ENCODE peak calls at places on chromosome 2, in ten cellular contexts. One of them, this sample, is unnamed.

GRCh38 chr2:196427996-196428634 is 211.4 kb upstream of the CCDC150 start:
- DNase-seq in cardiac muscle cell: no peak
- DNase-seq in foreskin fibroblast: no peak
- DNase-seq in adipocyte: peak
- DNase-seq in keratinocyte: no peak
- DNase-seq in fibroblast of pulmonary artery: peak
- DNase-seq in spleen: no peak
- DNase-seq in CD8-positive, alpha-beta T cell: no peak
- DNase-seq in bronchial epithelial cell: no peak
- DNase-seq in fibroblast of mammary gland: no peak
- DNase-seq in this sample: peak

GRCh38 chr2:240290432-240291336 is 144.8 kb upstream of the GPC1 start:
- DNase-seq in adipocyte: no peak
- DNase-seq in spleen: no peak
- DNase-seq in keratinocyte: no peak
- DNase-seq in CD8-positive, alpha-beta T cell: no peak
- DNase-seq in fibroblast of pulmonary artery: no peak
- DNase-seq in bronchial epithelial cell: no peak
- DNase-seq in foreskin fibroblast: no peak
- DNase-seq in fibroblast of mammary gland: no peak
- DNase-seq in cardiac muscle cell: no peak
- DNase-seq in this sample: no peak

GRCh38 chr2:75241696-75242095 is 42.4 kb upstream of the TACR1 start:
- DNase-seq in spleen: no peak
- DNase-seq in fibroblast of mammary gland: peak
- DNase-seq in keratinocyte: no peak
- DNase-seq in bronchial epithelial cell: peak
- DNase-seq in adipocyte: no peak
- DNase-seq in foreskin fibroblast: peak
- DNase-seq in fibroblast of pulmonary artery: peak
- DNase-seq in cardiac muscle cell: peak
- DNase-seq in CD8-positive, alpha-beta T cell: no peak
- DNase-seq in this sample: peak

GRCh38 chr2:197079832-197080555 is 153.5 kb upstream of the PGAP1 start:
- DNase-seq in fibroblast of pulmonary artery: no peak
- DNase-seq in adipocyte: no peak
- DNase-seq in keratinocyte: no peak
- DNase-seq in CD8-positive, alpha-beta T cell: no peak
- DNase-seq in bronchial epithelial cell: peak
- DNase-seq in fibroblast of mammary gland: peak
- DNase-seq in cardiac muscle cell: peak
- DNase-seq in spleen: no peak
- DNase-seq in foreskin fibroblast: peak
- DNase-seq in this sample: no peak

GRCh38 chr2:70685771-70686171 is 82.2 kb downstream of the ADD2 start:
- DNase-seq in keratinocyte: no peak
- DNase-seq in spleen: peak
- DNase-seq in foreskin fibroblast: no peak
- DNase-seq in cardiac muscle cell: peak
- DNase-seq in adipocyte: no peak
- DNase-seq in fibroblast of pulmonary artery: no peak
- DNase-seq in bronchial epithelial cell: no peak
- DNase-seq in CD8-positive, alpha-beta T cell: no peak
- DNase-seq in fibroblast of mammary gland: no peak
- DNase-seq in this sample: no peak

GRCh38 chr2:205405752-205406151 is 276.5 kb upstream of the NRP2 start:
- DNase-seq in CD8-positive, alpha-beta T cell: no peak
- DNase-seq in fibroblast of mammary gland: peak
- DNase-seq in spleen: no peak
- DNase-seq in foreskin fibroblast: peak
- DNase-seq in keratinocyte: no peak
- DNase-seq in adipocyte: peak
- DNase-seq in cardiac muscle cell: peak
- DNase-seq in bronchial epithelial cell: peak
- DNase-seq in fibroblast of pulmonary artery: peak
- DNase-seq in this sample: peak

GRCh38 chr2:240627736-240628506 is 2.6 kb downstream of the GPR35 start:
- DNase-seq in bronchial epithelial cell: no peak
- DNase-seq in CD8-positive, alpha-beta T cell: no peak
- DNase-seq in foreskin fibroblast: no peak
- DNase-seq in keratinocyte: no peak
- DNase-seq in cardiac muscle cell: no peak
- DNase-seq in adipocyte: no peak
- DNase-seq in fibroblast of pulmonary artery: no peak
- DNase-seq in spleen: peak
- DNase-seq in fibroblast of mammary gland: no peak
- DNase-seq in this sample: no peak

GRCh38 chr2:239464166-239465016 is 63.6 kb upstream of the HDAC4 start:
- DNase-seq in adipocyte: no peak
- DNase-seq in spleen: peak
- DNase-seq in CD8-positive, alpha-beta T cell: no peak
- DNase-seq in cardiac muscle cell: no peak
- DNase-seq in keratinocyte: no peak
- DNase-seq in fibroblast of pulmonary artery: no peak
- DNase-seq in bronchial epithelial cell: no peak
- DNase-seq in foreskin fibroblast: no peak
- DNase-seq in fibroblast of mammary gland: no peak
- DNase-seq in this sample: no peak

GRCh38 chr2:210132239-210132638 is 39.0 kb downstream of the KANSL1L start:
- DNase-seq in CD8-positive, alpha-beta T cell: no peak
- DNase-seq in cardiac muscle cell: no peak
- DNase-seq in fibroblast of mammary gland: no peak
- DNase-seq in foreskin fibroblast: no peak
- DNase-seq in bronchial epithelial cell: no peak
- DNase-seq in keratinocyte: no peak
- DNase-seq in adipocyte: no peak
- DNase-seq in spleen: no peak
- DNase-seq in fibroblast of pulmonary artery: no peak
- DNase-seq in this sample: no peak

DNA sequence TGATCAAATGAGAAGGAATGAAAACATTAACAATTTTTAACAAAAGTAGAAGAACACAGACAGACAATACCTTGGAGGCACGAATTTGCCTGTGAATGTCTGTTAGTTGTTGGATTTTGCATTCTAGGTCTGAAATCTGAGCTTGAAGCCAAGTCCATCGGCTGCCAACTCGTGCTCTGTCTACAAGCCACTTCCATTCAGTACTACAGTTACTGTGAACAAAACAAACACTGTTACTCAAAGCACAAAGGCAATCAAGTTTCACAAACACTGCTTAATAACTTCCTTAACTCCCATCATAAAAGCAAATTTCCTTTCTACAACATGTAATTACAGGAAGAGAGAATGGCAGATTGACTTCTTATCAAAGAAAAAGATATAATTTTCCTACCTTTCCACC is 42.2 kb downstream of the KANSL1L start:
- DNase-seq in fibroblast of mammary gland: no peak
- DNase-seq in spleen: no peak
- DNase-seq in CD8-positive, alpha-beta T cell: no peak
- DNase-seq in bronchial epithelial cell: peak
- DNase-seq in adipocyte: no peak
- DNase-seq in foreskin fibroblast: no peak
- DNase-seq in keratinocyte: no peak
- DNase-seq in fibroblast of pulmonary artery: peak
- DNase-seq in cardiac muscle cell: peak
- DNase-seq in this sample: peak
- H3K4me3 ChIP-seq in fibroblast of mammary gland: no peak
- H3K4me3 ChIP-seq in spleen: no peak
- H3K4me3 ChIP-seq in CD8-positive, alpha-beta T cell: no peak
- H3K4me3 ChIP-seq in bronchial epithelial cell: no peak
- H3K4me3 ChIP-seq in adipocyte: no peak
- H3K4me3 ChIP-seq in foreskin fibroblast: no peak
- H3K4me3 ChIP-seq in keratinocyte: no peak
- H3K4me3 ChIP-seq in fibroblast of pulmonary artery: no peak
- H3K4me3 ChIP-seq in cardiac muscle cell: no peak
- H3K4me3 ChIP-seq in this sample: no peak

GRCh38 chr2:64525323-64525625 is 1.1 kb downstream of the AFTPH start:
- DNase-seq in bronchial epithelial cell: peak
- DNase-seq in foreskin fibroblast: peak
- DNase-seq in fibroblast of pulmonary artery: peak
- DNase-seq in CD8-positive, alpha-beta T cell: no peak
- DNase-seq in keratinocyte: no peak
- DNase-seq in adipocyte: peak
- DNase-seq in fibroblast of mammary gland: no peak
- DNase-seq in spleen: no peak
- DNase-seq in cardiac muscle cell: peak
- DNase-seq in this sample: peak

GRCh38 chr2:64524604-64525322 is 635 bp downstream of the AFTPH start:
- DNase-seq in fibroblast of mammary gland: no peak
- DNase-seq in CD8-positive, alpha-beta T cell: no peak
- DNase-seq in fibroblast of pulmonary artery: peak
- DNase-seq in keratinocyte: no peak
- DNase-seq in spleen: no peak
- DNase-seq in foreskin fibroblast: peak
- DNase-seq in bronchial epithelial cell: peak
- DNase-seq in cardiac muscle cell: no peak
- DNase-seq in adipocyte: peak
- DNase-seq in this sample: no peak

GRCh38 chr2:64526034-64526433 is 1.9 kb downstream of the AFTPH start:
- DNase-seq in foreskin fibroblast: no peak
- DNase-seq in fibroblast of mammary gland: no peak
- DNase-seq in CD8-positive, alpha-beta T cell: no peak
- DNase-seq in cardiac muscle cell: no peak
- DNase-seq in keratinocyte: no peak
- DNase-seq in bronchial epithelial cell: no peak
- DNase-seq in fibroblast of pulmonary artery: no peak
- DNase-seq in spleen: no peak
- DNase-seq in adipocyte: no peak
- DNase-seq in this sample: no peak

GRCh38 chr2:64523667-64524603 is at the start of gene AFTPH:
- DNase-seq in fibroblast of pulmonary artery: peak
- DNase-seq in spleen: peak
- DNase-seq in fibroblast of mammary gland: peak
- DNase-seq in CD8-positive, alpha-beta T cell: peak
- DNase-seq in foreskin fibroblast: peak
- DNase-seq in adipocyte: peak
- DNase-seq in bronchial epithelial cell: peak
- DNase-seq in keratinocyte: peak
- DNase-seq in cardiac muscle cell: peak
- DNase-seq in this sample: peak

DNA sequence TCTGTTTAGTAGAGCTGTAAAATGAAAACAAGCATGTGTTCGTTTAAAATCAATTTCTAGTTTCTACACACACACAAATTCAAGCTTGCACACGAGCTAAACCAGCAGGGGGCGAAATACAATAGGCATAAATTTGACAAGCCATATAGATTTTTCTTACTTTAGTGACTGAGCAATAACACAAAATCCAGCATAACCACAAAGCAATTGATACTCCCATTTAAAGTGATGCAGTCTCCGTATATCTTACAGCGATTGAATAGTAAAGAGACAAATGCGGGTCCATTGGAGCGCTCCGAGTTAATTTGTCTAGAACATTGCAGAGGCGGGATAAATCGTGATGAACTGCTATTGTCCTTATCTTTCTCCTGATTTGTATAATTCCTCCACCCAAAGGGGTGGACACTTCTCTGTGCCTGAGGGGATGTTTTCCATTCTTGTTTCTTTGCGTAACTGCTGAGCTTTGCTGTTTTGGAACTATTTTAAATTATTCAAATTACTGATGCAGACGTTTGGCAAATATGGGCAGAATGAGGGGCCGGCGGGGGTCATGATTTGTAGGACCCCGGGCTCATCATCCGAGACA is 1.2 kb upstream of the AFTPH start:
- DNase-seq in CD8-positive, alpha-beta T cell: peak
- DNase-seq in keratinocyte: peak
- DNase-seq in spleen: no peak
- DNase-seq in fibroblast of mammary gland: peak
- DNase-seq in fibroblast of pulmonary artery: peak
- DNase-seq in foreskin fibroblast: peak
- DNase-seq in bronchial epithelial cell: peak
- DNase-seq in cardiac muscle cell: peak
- DNase-seq in adipocyte: peak
- DNase-seq in this sample: peak
- H3K4me3 ChIP-seq in CD8-positive, alpha-beta T cell: peak
- H3K4me3 ChIP-seq in keratinocyte: peak
- H3K4me3 ChIP-seq in spleen: peak
- H3K4me3 ChIP-seq in fibroblast of mammary gland: peak
- H3K4me3 ChIP-seq in fibroblast of pulmonary artery: peak
- H3K4me3 ChIP-seq in foreskin fibroblast: peak
- H3K4me3 ChIP-seq in bronchial epithelial cell: peak
- H3K4me3 ChIP-seq in cardiac muscle cell: peak
- H3K4me3 ChIP-seq in adipocyte: peak
- H3K4me3 ChIP-seq in this sample: peak

DNA sequence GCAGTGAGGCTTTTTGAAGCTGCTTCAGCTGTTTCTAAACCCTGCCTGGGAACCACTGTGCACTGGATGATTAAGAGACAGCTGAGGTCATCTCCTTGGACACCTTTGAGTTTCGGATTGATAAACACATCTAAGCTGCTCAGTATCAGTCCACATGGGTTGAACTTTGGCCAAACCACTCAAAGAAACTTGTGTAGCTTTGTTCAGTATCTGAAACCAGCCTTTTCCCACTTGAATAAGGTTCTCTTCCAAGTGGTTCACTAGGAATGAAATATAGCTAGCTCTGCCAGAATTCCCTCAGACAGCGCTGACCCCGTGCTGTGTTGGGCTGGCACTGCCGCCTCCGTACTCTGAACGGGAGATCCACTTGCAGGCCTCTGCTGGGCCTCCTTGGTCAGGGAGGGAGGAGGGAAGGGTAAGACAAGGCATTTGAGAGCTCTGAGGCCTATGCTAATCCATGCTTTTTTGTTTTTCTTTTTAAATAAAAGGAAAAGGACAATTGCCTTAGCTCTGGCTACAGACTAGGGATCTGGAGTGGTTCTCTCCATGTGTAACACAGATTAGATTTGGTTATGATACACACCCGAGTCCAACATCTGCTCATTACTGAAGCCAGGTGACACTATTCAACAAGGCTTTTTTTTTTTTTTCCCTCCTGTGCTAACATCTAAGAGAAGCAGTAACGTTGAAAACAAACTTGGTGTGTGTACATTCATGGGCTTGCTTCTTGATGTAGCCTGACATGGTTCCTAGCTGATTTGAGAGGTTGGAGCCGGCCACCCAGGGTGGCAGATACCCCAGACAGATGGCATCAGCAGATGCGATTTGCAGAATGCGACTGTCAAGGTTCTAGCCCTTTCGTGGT is 67.7 kb downstream of the NCK2 start:
- DNase-seq in adipocyte: peak
- DNase-seq in bronchial epithelial cell: peak
- DNase-seq in keratinocyte: no peak
- DNase-seq in CD8-positive, alpha-beta T cell: no peak
- DNase-seq in spleen: no peak
- DNase-seq in fibroblast of mammary gland: peak
- DNase-seq in fibroblast of pulmonary artery: peak
- DNase-seq in foreskin fibroblast: peak
- DNase-seq in cardiac muscle cell: peak
- DNase-seq in this sample: peak
- H3K4me3 ChIP-seq in adipocyte: no peak
- H3K4me3 ChIP-seq in bronchial epithelial cell: no peak
- H3K4me3 ChIP-seq in keratinocyte: no peak
- H3K4me3 ChIP-seq in CD8-positive, alpha-beta T cell: no peak
- H3K4me3 ChIP-seq in spleen: no peak
- H3K4me3 ChIP-seq in fibroblast of mammary gland: no peak
- H3K4me3 ChIP-seq in fibroblast of pulmonary artery: no peak
- H3K4me3 ChIP-seq in foreskin fibroblast: no peak
- H3K4me3 ChIP-seq in cardiac muscle cell: no peak
- H3K4me3 ChIP-seq in this sample: no peak

DNA sequence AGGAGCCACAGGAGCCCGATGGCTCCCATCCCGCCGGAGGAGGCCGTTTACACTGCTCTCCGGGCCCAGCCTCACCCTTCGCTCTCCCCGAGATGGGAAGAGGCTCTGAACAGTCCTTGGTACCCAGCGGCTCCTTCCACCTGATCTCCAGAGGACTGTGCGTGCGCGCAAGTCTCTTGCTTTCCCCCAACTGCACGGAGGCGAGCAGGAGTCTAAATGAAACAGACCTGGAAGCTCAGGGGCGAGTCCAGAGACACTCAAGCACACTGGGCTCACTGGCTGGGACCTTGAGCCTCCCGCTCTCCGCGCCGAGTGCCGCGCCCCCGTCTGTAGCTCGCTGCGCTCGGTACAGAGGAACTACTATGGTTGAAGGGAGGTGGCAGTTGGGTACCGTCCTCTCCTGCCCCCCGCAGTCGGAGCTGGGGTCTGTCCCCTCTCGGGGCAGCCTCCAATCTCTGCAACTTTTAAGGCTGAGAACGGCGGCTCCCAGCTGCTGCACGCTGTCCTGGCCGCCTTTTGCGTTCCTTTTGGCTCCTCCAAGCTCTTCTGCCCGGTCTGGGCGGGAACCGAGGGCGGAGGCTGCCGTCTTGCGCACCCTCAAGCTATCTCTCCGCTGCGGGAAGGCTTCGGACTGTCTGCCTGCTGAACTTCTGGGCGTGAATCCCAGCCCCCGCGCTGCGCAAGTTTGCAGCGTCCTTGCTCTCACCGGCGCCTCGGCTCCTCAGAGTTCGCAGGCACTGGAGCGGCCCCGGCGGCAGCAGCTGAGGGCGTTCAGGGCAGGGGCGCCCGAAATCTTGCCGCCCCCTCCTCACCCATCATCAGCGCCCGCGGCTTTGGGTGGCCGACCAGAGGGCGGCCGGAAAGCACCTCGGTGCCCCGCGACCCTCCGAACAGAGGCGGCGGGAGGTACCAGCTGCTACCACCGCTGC is 491 bp downstream of the ALK start:
- DNase-seq in CD8-positive, alpha-beta T cell: no peak
- DNase-seq in foreskin fibroblast: peak
- DNase-seq in spleen: no peak
- DNase-seq in bronchial epithelial cell: no peak
- DNase-seq in fibroblast of mammary gland: no peak
- DNase-seq in adipocyte: peak
- DNase-seq in keratinocyte: no peak
- DNase-seq in cardiac muscle cell: peak
- DNase-seq in fibroblast of pulmonary artery: no peak
- DNase-seq in this sample: peak
- H3K4me3 ChIP-seq in CD8-positive, alpha-beta T cell: peak
- H3K4me3 ChIP-seq in foreskin fibroblast: peak
- H3K4me3 ChIP-seq in spleen: peak
- H3K4me3 ChIP-seq in bronchial epithelial cell: no peak
- H3K4me3 ChIP-seq in fibroblast of mammary gland: no peak
- H3K4me3 ChIP-seq in adipocyte: peak
- H3K4me3 ChIP-seq in keratinocyte: no peak
- H3K4me3 ChIP-seq in cardiac muscle cell: peak
- H3K4me3 ChIP-seq in fibroblast of pulmonary artery: no peak
- H3K4me3 ChIP-seq in this sample: peak